ENCODE peak calls at places on chromosome 20, in four cellular contexts. I is upper lobe of left lung, J is HepG2, K is K562. P is an unnamed sample.
A peak's percentile ranks its signal among the peaks of the same experiment; 100 is the strongest.

GRCh38 chr20:37564388-37565133 is 36.9 kb upstream of the BLCAP start:
- ATAC-seq in I (peak; percentile 85), J (peak; percentile 87), K (peak; percentile 88), P (no peak)

GRCh38 chr20:63551068-63551467 is 2.9 kb upstream of the FNDC11 start:
- ATAC-seq in I (no peak), J (peak; percentile 25), K (no peak), P (no peak)

GRCh38 chr20:2799688-2800589 is 488 bp downstream of the CPXM1 start:
- ATAC-seq in I (peak; percentile 62), J (peak; percentile 8), K (no peak), P (no peak)

GRCh38 chr20:49318430-49319203 is 40.8 kb upstream of the ZNFX1 start:
- ATAC-seq in I (peak; percentile 38), J (peak; percentile 36), K (no peak), P (no peak)

GRCh38 chr20:45114465-45115385 is at the start of gene WFDC5:
- ATAC-seq in I (no peak), J (no peak), K (peak; percentile 54), P (no peak)

GRCh38 chr20:40945754-40946451 is 82.7 kb upstream of the TOP1 start:
- ATAC-seq in I (peak; percentile 73), J (peak; percentile 99), K (peak; percentile 94), P (no peak)

GRCh38 chr20:31569163-31570020 is 35.7 kb upstream of the ID1 start:
- ATAC-seq in I (peak; percentile 27), J (peak; percentile 58), K (peak; percentile 16), P (no peak)

GRCh38 chr20:31515775-31516107 is 1.5 kb downstream of the HM13 start:
- ATAC-seq in I (no peak), J (no peak), K (no peak), P (no peak)

GRCh38 chr20:62104791-62105345 is 17.4 kb upstream of the LSM14B start:
- ATAC-seq in I (no peak), J (no peak), K (no peak), P (no peak)

GRCh38 chr20:36998652-36999051 is 47.1 kb upstream of the SAMHD1 start:
- ATAC-seq in I (no peak), J (no peak), K (no peak), P (no peak)

GRCh38 chr20:41443667-41444066 is 77.0 kb upstream of the EMILIN3 start:
- ATAC-seq in I (no peak), J (no peak), K (no peak), P (no peak)

GRCh38 chr20:62752671-62753501 is 43.4 kb upstream of the MRGBP start:
- ATAC-seq in I (no peak), J (peak; percentile 69), K (peak; percentile 66), P (peak; percentile 52)

GRCh38 chr20:34736106-34736505 is 32.0 kb downstream of the TP53INP2 start:
- ATAC-seq in I (no peak), J (no peak), K (no peak), P (no peak)

GRCh38 chr20:34997171-34997570 is 41.5 kb downstream of the MYH7B start:
- ATAC-seq in I (peak; percentile 28), J (no peak), K (no peak), P (peak; percentile 87)

GRCh38 chr20:4150095-4150492 is 134.7 kb upstream of the RNF24 start:
- ATAC-seq in I (peak; percentile 38), J (no peak), K (no peak), P (no peak)

GRCh38 chr20:36632487-36633284 is 13.3 kb downstream of the SLA2 start:
- ATAC-seq in I (no peak), J (peak; percentile 96), K (peak; percentile 87), P (no peak)

GRCh38 chr20:1517010-1517409 is 25.8 kb upstream of the SIRPB2 start:
- ATAC-seq in I (no peak), J (no peak), K (no peak), P (no peak)
- TF ChIP-seq EP300 in I (no peak), J (no peak), K (no peak), P (no peak)

GRCh38 chr20:53738039-53738944 is 144.7 kb upstream of the ZNF217 start:
- ATAC-seq in I (peak; percentile 76), J (peak; percentile 90), K (peak; percentile 73), P (no peak)
- TF ChIP-seq POLR2A in I (peak; percentile 51), J (peak; percentile 74), K (peak; percentile 63), P (no peak)

DNA sequence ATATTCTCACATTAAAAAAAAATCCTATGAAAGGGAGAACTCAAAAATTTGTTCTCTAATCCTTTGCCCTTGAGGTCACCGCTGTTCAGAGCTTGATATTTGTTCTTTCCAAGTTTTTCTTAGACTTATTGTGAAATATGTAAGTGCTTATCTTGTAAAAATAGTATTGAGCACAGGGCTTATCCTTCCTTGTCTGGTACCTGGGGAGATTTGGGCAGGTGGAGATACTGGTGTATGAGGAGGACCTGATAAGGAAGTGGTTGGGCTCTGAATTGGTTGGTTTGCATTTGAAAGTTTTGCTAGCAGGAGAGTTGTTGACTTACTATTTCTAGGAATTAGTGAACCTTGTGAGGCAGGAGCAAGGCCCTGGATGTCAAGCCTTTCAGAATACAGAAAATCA is 28.9 kb upstream of the ANKEF1 start:
- ATAC-seq in I (no peak), J (no peak), K (peak; percentile 52), P (no peak)
- TF ChIP-seq POLR2AphosphoS5 in I (no peak), J (no peak), K (peak; percentile 70), P (no peak)

GRCh38 chr20:21902391-21902790 is 196.9 kb downstream of the PAX1 start:
- ATAC-seq in I (no peak), J (no peak), K (no peak), P (no peak)
- TF ChIP-seq EP300 in I (no peak), J (no peak), K (no peak), P (no peak)

GRCh38 chr20:38927902-38928578 is 1.8 kb downstream of the FAM83D start:
- ATAC-seq in I (no peak), J (no peak), K (no peak), P (no peak)

GRCh38 chr20:38926934-38927616 is 858 bp downstream of the FAM83D start:
- ATAC-seq in I (no peak), J (no peak), K (no peak), P (no peak)

GRCh38 chr20:38930242-38930569 is 4.0 kb downstream of the FAM83D start:
- ATAC-seq in I (no peak), J (no peak), K (no peak), P (no peak)

GRCh38 chr20:38924718-38925117 is 1.5 kb upstream of the FAM83D start:
- ATAC-seq in I (no peak), J (no peak), K (no peak), P (no peak)

DNA sequence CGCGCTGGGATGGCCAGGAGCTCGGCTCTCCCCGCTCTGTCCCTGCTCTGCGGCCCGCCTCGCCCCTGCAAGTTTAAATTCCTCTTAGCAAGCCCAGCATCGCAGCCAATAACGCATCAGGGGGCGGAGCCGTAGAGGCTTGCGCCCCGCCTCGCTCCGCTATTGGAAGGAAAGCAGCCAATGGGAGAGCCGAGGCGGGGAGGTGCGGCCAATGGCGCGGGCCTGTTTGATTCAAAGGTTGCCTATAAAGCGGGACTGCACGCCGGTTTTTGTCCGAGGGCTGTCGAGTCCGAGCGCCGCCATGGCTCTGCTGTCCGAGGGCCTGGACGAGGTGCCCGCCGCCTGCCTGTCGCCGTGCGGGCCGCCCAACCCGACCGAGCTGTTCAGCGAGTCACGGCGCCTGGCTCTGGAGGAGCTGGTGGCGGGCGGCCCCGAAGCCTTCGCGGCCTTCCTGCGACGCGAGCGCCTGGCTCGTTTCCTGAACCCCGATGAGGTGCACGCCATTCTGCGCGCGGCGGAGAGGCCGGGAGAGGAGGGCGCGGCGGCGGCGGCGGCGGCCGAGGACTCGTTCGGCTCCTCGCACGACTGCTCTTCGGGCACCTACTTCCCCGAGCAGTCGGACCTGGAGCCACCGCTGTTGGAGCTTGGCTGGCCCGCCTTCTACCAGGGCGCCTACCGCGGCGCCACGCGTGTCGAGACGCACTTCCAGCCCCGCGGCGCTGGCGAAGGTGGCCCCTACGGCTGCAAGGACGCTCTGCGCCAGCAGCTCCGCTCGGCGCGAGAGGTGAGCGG is at the start of gene FAM83D:
- ATAC-seq in I (peak; percentile 97), J (peak; percentile 93), K (peak; percentile 96), P (peak; percentile 96)
- TF ChIP-seq POLR2A in I (peak; percentile 57), J (peak; percentile 100), K (peak; percentile 98), P (peak; percentile 93)

DNA sequence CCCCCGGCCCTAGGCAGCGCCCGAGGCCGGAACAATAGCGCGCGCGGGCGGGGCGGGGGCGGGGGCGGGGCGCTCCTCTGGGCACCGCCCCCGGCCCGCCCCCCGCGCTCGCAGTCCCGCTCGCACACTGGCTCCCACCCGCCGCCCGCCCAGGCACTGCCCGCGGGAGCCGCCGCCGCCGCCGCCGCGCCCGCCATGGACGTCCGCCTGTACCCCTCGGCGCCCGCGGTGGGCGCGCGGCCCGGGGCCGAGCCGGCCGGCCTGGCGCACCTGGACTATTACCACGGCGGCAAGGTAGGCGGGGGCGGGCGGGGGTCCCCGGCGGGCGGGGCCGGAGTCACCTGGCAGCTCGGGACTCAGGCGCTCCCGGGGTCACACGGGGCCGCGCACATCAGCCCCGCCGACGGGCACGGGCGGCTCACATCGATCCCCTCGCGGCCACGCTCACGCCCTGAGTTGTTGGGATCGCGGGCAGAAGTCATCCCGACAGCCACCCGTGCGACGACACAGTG is at the start of gene TOX2:
- ATAC-seq in I (peak; percentile 57), J (peak; percentile 27), K (peak; percentile 87), P (peak; percentile 89)
- TF ChIP-seq POLR2AphosphoS5 in I (no peak), J (no peak), K (no peak), P (no peak)

DNA sequence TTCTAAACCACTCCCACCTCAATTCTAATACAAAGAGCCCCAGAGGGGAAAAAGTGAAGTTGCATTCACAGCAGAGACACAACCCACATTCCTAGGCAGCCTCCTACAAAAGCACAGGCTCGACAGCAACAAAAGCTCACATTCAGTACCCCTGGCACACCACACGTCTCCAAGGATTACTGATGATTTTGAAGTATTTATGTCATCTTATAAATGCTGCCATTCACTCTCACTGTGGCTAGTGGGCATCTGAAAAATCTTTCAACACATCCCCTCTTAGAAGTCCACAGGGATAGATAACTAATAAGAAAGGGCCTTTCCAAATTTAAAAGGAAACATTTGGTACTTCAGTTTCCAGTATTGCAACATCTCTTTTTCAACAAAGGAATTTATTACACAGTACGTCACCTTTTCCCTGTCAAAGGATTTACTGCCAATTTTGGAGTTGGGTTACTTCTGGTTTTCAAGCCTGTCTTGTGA is 146.7 kb downstream of the TASP1 start:
- ATAC-seq in I (peak; percentile 87), J (no peak), K (no peak), P (peak; percentile 91)
- TF ChIP-seq EP300 in I (no peak), J (no peak), K (no peak), P (peak; percentile 4)

GRCh38 chr20:58160451-58161051 is 67.9 kb downstream of the ANKRD60 start:
- ATAC-seq in I (peak; percentile 90), J (no peak), K (no peak), P (peak; percentile 89)

GRCh38 chr20:58161192-58161591 is 67.3 kb downstream of the ANKRD60 start:
- ATAC-seq in I (peak; percentile 52), J (no peak), K (no peak), P (peak; percentile 60)

GRCh38 chr20:58162976-58163375 is 65.5 kb downstream of the ANKRD60 start:
- ATAC-seq in I (no peak), J (no peak), K (no peak), P (no peak)
- TF ChIP-seq POLR2A in I (no peak), J (no peak), K (no peak), P (no peak)

DNA sequence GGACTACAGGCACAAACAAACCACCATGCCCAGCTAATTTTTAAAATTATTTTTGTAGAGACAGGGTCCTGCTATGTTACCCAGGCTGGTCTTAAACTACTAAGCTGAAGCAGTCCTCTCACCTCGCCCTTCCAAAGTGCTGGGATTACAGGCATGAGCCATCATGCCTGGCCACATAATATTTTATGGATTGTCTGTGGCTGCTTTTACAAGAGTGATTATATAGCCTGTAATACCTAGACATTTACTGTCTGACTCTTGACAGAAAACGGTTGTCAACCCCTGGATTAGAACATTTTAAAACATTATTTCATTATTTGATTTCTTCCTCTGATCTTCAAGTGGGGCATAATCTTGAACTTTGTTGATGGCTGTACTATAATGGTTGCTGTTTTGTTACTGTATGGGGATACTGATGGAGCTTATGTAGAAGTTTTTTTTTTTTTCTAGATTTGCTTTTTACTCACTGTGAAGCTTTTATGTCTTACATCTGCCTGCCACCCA is 14.3 kb downstream of the PARD6B start:
- ATAC-seq in I (no peak), J (no peak), K (no peak), P (no peak)
- TF ChIP-seq POLR2AphosphoS5 in I (no peak), J (no peak), K (no peak), P (no peak)